ENCODE peak calls at places on chromosomes 6 and 20, in seven cellular contexts. D, J, M, C, Q, V and I are unnamed samples.

GRCh38 chr6:26593278-26594127 is 3.2 kb upstream of the ABT1 start:
- DNase-seq in D (no peak), J (no peak), M (no peak), C (no peak), Q (no peak), V (no peak), I (no peak)

GRCh38 chr6:21381336-21381963 is 212.1 kb upstream of the SOX4 start:
- DNase-seq in D (peak), J (no peak), M (no peak), C (no peak), Q (no peak), V (no peak), I (peak)

GRCh38 chr6:40743226-40743625 is 156.1 kb upstream of the LRFN2 start:
- DNase-seq in D (no peak), J (no peak), M (peak), C (no peak), Q (no peak), V (no peak), I (no peak)

GRCh38 chr6:134909701-134910595 is 40.0 kb downstream of the ALDH8A1 start:
- DNase-seq in D (no peak), J (no peak), M (no peak), C (no peak), Q (no peak), V (no peak), I (no peak)

GRCh38 chr6:169780571-169781091 is 29.2 kb downstream of the ERMARD start:
- DNase-seq in D (peak), J (no peak), M (no peak), C (no peak), Q (no peak), V (no peak), I (no peak)

GRCh38 chr20:5548112-5548511 is 202.1 kb upstream of the SHLD1 start:
- DNase-seq in D (no peak), J (no peak), M (no peak), C (no peak), Q (no peak), V (no peak), I (no peak)

GRCh38 chr6:17665132-17665531 is 41.6 kb downstream of the NUP153 start:
- DNase-seq in D (no peak), J (no peak), M (no peak), C (no peak), Q (no peak), V (no peak), I (no peak)

GRCh38 chr6:53928641-53929339 is 134.0 kb downstream of the LRRC1 start:
- DNase-seq in D (peak), J (peak), M (no peak), C (no peak), Q (no peak), V (no peak), I (no peak)

GRCh38 chr6:70241031-70241430 is 61.9 kb downstream of the COL9A1 start:
- DNase-seq in D (no peak), J (no peak), M (no peak), C (no peak), Q (no peak), V (no peak), I (no peak)

GRCh38 chr6:153613719-153614455 is 425.2 kb upstream of the OPRM1 start:
- DNase-seq in D (no peak), J (no peak), M (no peak), C (no peak), Q (no peak), V (no peak), I (no peak)

GRCh38 chr6:99426454-99426762 is 1.3 kb upstream of the PNISR start:
- DNase-seq in D (no peak), J (no peak), M (no peak), C (no peak), Q (no peak), V (no peak), I (no peak)

GRCh38 chr6:45289751-45290514 is 38.2 kb upstream of the RUNX2 start:
- DNase-seq in D (no peak), J (no peak), M (no peak), C (no peak), Q (no peak), V (no peak), I (no peak)

GRCh38 chr6:1311400-1312192 is at the start of gene FOXQ1:
- DNase-seq in D (peak), J (peak), M (no peak), C (no peak), Q (no peak), V (peak), I (peak)
- TF ChIP-seq JUND in D (peak), J (no peak), M (no peak), C (no peak), Q (no peak), V (no peak), I (no peak)

GRCh38 chr6:165042912-165043311 is 266.5 kb downstream of the C6orf118 start:
- DNase-seq in D (no peak), J (no peak), M (no peak), C (no peak), Q (no peak), V (no peak), I (no peak)

GRCh38 chr6:165049362-165049761 is 260.0 kb downstream of the C6orf118 start:
- DNase-seq in D (peak), J (peak), M (peak), C (no peak), Q (peak), V (peak), I (peak)

GRCh38 chr6:165047952-165048351 is 261.5 kb downstream of the C6orf118 start:
- DNase-seq in D (no peak), J (no peak), M (no peak), C (no peak), Q (no peak), V (no peak), I (no peak)

GRCh38 chr6:165045631-165046030 is 263.8 kb downstream of the C6orf118 start:
- DNase-seq in D (no peak), J (no peak), M (no peak), C (no peak), Q (no peak), V (no peak), I (no peak)
- TF ChIP-seq JUND in D (no peak), J (no peak), M (no peak), C (no peak), Q (no peak), V (no peak), I (no peak)

GRCh38 chr6:136067731-136068341 is 182.3 kb downstream of the MTFR2 start:
- DNase-seq in D (no peak), J (peak), M (no peak), C (no peak), Q (peak), V (no peak), I (no peak)

GRCh38 chr6:136072691-136073090 is 177.4 kb downstream of the MTFR2 start:
- DNase-seq in D (no peak), J (no peak), M (no peak), C (no peak), Q (no peak), V (no peak), I (no peak)

GRCh38 chr6:136066005-136066404 is 184.1 kb downstream of the MTFR2 start:
- DNase-seq in D (no peak), J (no peak), M (no peak), C (no peak), Q (no peak), V (no peak), I (no peak)

GRCh38 chr6:136070815-136071214 is 179.3 kb downstream of the MTFR2 start:
- DNase-seq in D (no peak), J (no peak), M (no peak), C (no peak), Q (no peak), V (no peak), I (no peak)

GRCh38 chr6:136069119-136069518 is 181.0 kb downstream of the MTFR2 start:
- DNase-seq in D (no peak), J (no peak), M (no peak), C (no peak), Q (no peak), V (no peak), I (no peak)
- TF ChIP-seq JUND in D (no peak), J (no peak), M (no peak), C (no peak), Q (no peak), V (peak), I (no peak)

DNA sequence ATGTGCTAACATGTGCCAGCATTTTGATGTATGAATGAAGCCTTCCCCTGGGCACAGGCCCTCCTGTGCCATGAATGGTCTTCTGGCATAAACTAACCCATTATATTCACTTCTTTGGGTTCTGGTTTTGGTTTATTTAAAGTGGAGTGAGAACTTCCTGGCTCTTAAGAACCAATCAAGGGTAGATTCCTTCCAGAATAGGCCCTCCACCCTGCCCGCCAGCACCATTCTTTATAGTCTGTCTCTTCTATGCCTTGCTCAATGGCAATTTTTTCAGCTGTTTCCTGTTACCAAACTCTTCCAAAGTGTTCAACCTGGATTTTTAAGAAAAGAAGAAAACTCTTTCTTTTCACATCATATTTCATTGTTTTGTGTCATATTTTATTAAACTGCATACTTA is 44.1 kb downstream of the VEGFA start:
- DNase-seq in D (no peak), J (no peak), M (no peak), C (no peak), Q (no peak), V (no peak), I (no peak)
- TF ChIP-seq JUND in D (no peak), J (no peak), M (no peak), C (no peak), Q (no peak), V (no peak), I (no peak)

GRCh38 chr20:52833901-52834300 is 138.3 kb upstream of the TSHZ2 start:
- DNase-seq in D (no peak), J (no peak), M (no peak), C (no peak), Q (no peak), V (no peak), I (no peak)
- TF ChIP-seq JUND in D (no peak), J (no peak), M (no peak), C (no peak), Q (no peak), V (no peak), I (no peak)

GRCh38 chr20:53829086-53829703 is 235.6 kb upstream of the ZNF217 start:
- DNase-seq in D (no peak), J (peak), M (peak), C (no peak), Q (no peak), V (no peak), I (no peak)
- TF ChIP-seq JUND in D (no peak), J (peak), M (peak), C (no peak), Q (no peak), V (peak), I (no peak)

GRCh38 chr6:38933426-38933825 is 115.2 kb upstream of the GLP1R start:
- DNase-seq in D (peak), J (peak), M (peak), C (no peak), Q (no peak), V (peak), I (peak)
- TF ChIP-seq JUND in D (no peak), J (no peak), M (no peak), C (no peak), Q (no peak), V (no peak), I (no peak)

GRCh38 chr6:144145546-144145945 is 4.8 kb upstream of the STX11 start:
- DNase-seq in D (no peak), J (no peak), M (peak), C (no peak), Q (no peak), V (no peak), I (no peak)
- TF ChIP-seq JUND in D (no peak), J (no peak), M (no peak), C (no peak), Q (no peak), V (no peak), I (no peak)

GRCh38 chr6:108336971-108337370 is 42.1 kb downstream of the AFG1L start:
- DNase-seq in D (no peak), J (no peak), M (no peak), C (no peak), Q (no peak), V (no peak), I (no peak)
- TF ChIP-seq JUND in D (no peak), J (no peak), M (no peak), C (no peak), Q (no peak), V (no peak), I (no peak)